ENCODE peak calls at places on chromosomes 5 and 9, in nine cellular contexts. One of them, this sample, is unnamed.

GRCh38 chr9:89881431-89881830 is 276.6 kb downstream of the GADD45G start:
- DNase-seq in AG04449: no peak
- DNase-seq in psoas muscle: no peak
- DNase-seq in activated CD8-positive, alpha-beta memory T cell treated with anti-CD3 and anti-CD28 coated beads for 24 hours: peak; percentile 30
- DNase-seq in osteocyte: peak; percentile 13
- DNase-seq in foreskin fibroblast: no peak
- DNase-seq in A673: no peak
- DNase-seq in progenitor cell of endocrine pancreas: no peak
- DNase-seq in mesendoderm: no peak
- DNase-seq in this sample: no peak

GRCh38 chr5:13859285-13859684 is 85.2 kb downstream of the DNAH5 start:
- DNase-seq in A673: no peak
- DNase-seq in mesendoderm: peak; percentile 22
- DNase-seq in AG04449: no peak
- DNase-seq in psoas muscle: no peak
- DNase-seq in osteocyte: no peak
- DNase-seq in activated CD8-positive, alpha-beta memory T cell treated with anti-CD3 and anti-CD28 coated beads for 24 hours: no peak
- DNase-seq in foreskin fibroblast: no peak
- DNase-seq in progenitor cell of endocrine pancreas: no peak
- DNase-seq in this sample: no peak

GRCh38 chr9:99752710-99753109 is 69.0 kb upstream of the NR4A3 start:
- DNase-seq in osteocyte: no peak
- DNase-seq in A673: no peak
- DNase-seq in mesendoderm: no peak
- DNase-seq in activated CD8-positive, alpha-beta memory T cell treated with anti-CD3 and anti-CD28 coated beads for 24 hours: no peak
- DNase-seq in foreskin fibroblast: peak; percentile 75
- DNase-seq in AG04449: peak; percentile 50
- DNase-seq in progenitor cell of endocrine pancreas: no peak
- DNase-seq in psoas muscle: no peak
- DNase-seq in this sample: no peak

GRCh38 chr5:74632947-74633356 is 7.6 kb downstream of the ENC1 start:
- DNase-seq in activated CD8-positive, alpha-beta memory T cell treated with anti-CD3 and anti-CD28 coated beads for 24 hours: no peak
- DNase-seq in AG04449: no peak
- DNase-seq in foreskin fibroblast: peak; percentile 56
- DNase-seq in mesendoderm: peak; percentile 28
- DNase-seq in psoas muscle: no peak
- DNase-seq in progenitor cell of endocrine pancreas: no peak
- DNase-seq in A673: no peak
- DNase-seq in osteocyte: no peak
- DNase-seq in this sample: no peak

GRCh38 chr9:35972093-35972492 is 14.1 kb upstream of the OR2S2 start:
- DNase-seq in osteocyte: no peak
- DNase-seq in psoas muscle: no peak
- DNase-seq in progenitor cell of endocrine pancreas: peak; percentile 22
- DNase-seq in A673: no peak
- DNase-seq in AG04449: no peak
- DNase-seq in foreskin fibroblast: no peak
- DNase-seq in mesendoderm: peak; percentile 73
- DNase-seq in activated CD8-positive, alpha-beta memory T cell treated with anti-CD3 and anti-CD28 coated beads for 24 hours: peak; percentile 61
- DNase-seq in this sample: no peak

GRCh38 chr9:90960941-90961340 is 159.3 kb downstream of the SYK start:
- DNase-seq in A673: no peak
- DNase-seq in activated CD8-positive, alpha-beta memory T cell treated with anti-CD3 and anti-CD28 coated beads for 24 hours: peak; percentile 11
- DNase-seq in AG04449: no peak
- DNase-seq in osteocyte: no peak
- DNase-seq in foreskin fibroblast: no peak
- DNase-seq in mesendoderm: no peak
- DNase-seq in progenitor cell of endocrine pancreas: no peak
- DNase-seq in psoas muscle: no peak
- DNase-seq in this sample: no peak

GRCh38 chr9:6243746-6244145 is 28.1 kb downstream of the IL33 start:
- DNase-seq in psoas muscle: no peak
- DNase-seq in progenitor cell of endocrine pancreas: no peak
- DNase-seq in A673: peak; percentile 81
- DNase-seq in activated CD8-positive, alpha-beta memory T cell treated with anti-CD3 and anti-CD28 coated beads for 24 hours: no peak
- DNase-seq in mesendoderm: no peak
- DNase-seq in osteocyte: no peak
- DNase-seq in AG04449: no peak
- DNase-seq in foreskin fibroblast: peak; percentile 7
- DNase-seq in this sample: no peak

GRCh38 chr5:3209918-3210317 is 385.7 kb upstream of the IRX1 start:
- DNase-seq in progenitor cell of endocrine pancreas: no peak
- DNase-seq in foreskin fibroblast: no peak
- DNase-seq in activated CD8-positive, alpha-beta memory T cell treated with anti-CD3 and anti-CD28 coated beads for 24 hours: no peak
- DNase-seq in AG04449: no peak
- DNase-seq in osteocyte: no peak
- DNase-seq in psoas muscle: no peak
- DNase-seq in A673: no peak
- DNase-seq in mesendoderm: no peak
- DNase-seq in this sample: no peak

GRCh38 chr5:33381243-33381642 is 59.5 kb upstream of the TARS1 start:
- DNase-seq in A673: no peak
- DNase-seq in activated CD8-positive, alpha-beta memory T cell treated with anti-CD3 and anti-CD28 coated beads for 24 hours: no peak
- DNase-seq in mesendoderm: no peak
- DNase-seq in psoas muscle: no peak
- DNase-seq in osteocyte: no peak
- DNase-seq in progenitor cell of endocrine pancreas: no peak
- DNase-seq in foreskin fibroblast: no peak
- DNase-seq in AG04449: no peak
- DNase-seq in this sample: no peak

GRCh38 chr5:3658929-3659328 is 63.3 kb downstream of the IRX1 start:
- DNase-seq in AG04449: no peak
- DNase-seq in mesendoderm: no peak
- DNase-seq in A673: no peak
- DNase-seq in osteocyte: peak; percentile 73
- DNase-seq in psoas muscle: no peak
- DNase-seq in activated CD8-positive, alpha-beta memory T cell treated with anti-CD3 and anti-CD28 coated beads for 24 hours: no peak
- DNase-seq in progenitor cell of endocrine pancreas: no peak
- DNase-seq in foreskin fibroblast: no peak
- DNase-seq in this sample: no peak

GRCh38 chr5:136907371-136907770 is 542.0 kb upstream of the TRPC7 start:
- DNase-seq in progenitor cell of endocrine pancreas: no peak
- DNase-seq in A673: no peak
- DNase-seq in activated CD8-positive, alpha-beta memory T cell treated with anti-CD3 and anti-CD28 coated beads for 24 hours: no peak
- DNase-seq in psoas muscle: no peak
- DNase-seq in mesendoderm: peak; percentile 86
- DNase-seq in osteocyte: no peak
- DNase-seq in foreskin fibroblast: no peak
- DNase-seq in AG04449: no peak
- DNase-seq in this sample: no peak

GRCh38 chr5:134758504-134759341 is at the start of gene DDX46:
- DNase-seq in progenitor cell of endocrine pancreas: peak; percentile 84
- DNase-seq in activated CD8-positive, alpha-beta memory T cell treated with anti-CD3 and anti-CD28 coated beads for 24 hours: peak; percentile 97
- DNase-seq in foreskin fibroblast: peak; percentile 90
- DNase-seq in AG04449: peak; percentile 23
- DNase-seq in psoas muscle: peak; percentile 97
- DNase-seq in A673: peak; percentile 97
- DNase-seq in osteocyte: peak; percentile 97
- DNase-seq in mesendoderm: peak; percentile 97
- DNase-seq in this sample: peak; percentile 85

GRCh38 chr9:98253563-98253962 is 1.9 kb downstream of the TBC1D2 start:
- DNase-seq in foreskin fibroblast: no peak
- DNase-seq in mesendoderm: no peak
- DNase-seq in osteocyte: no peak
- DNase-seq in AG04449: no peak
- DNase-seq in activated CD8-positive, alpha-beta memory T cell treated with anti-CD3 and anti-CD28 coated beads for 24 hours: no peak
- DNase-seq in psoas muscle: no peak
- DNase-seq in progenitor cell of endocrine pancreas: no peak
- DNase-seq in A673: no peak
- DNase-seq in this sample: no peak

GRCh38 chr5:175478384-175479124 is at the start of gene SFXN1:
- DNase-seq in progenitor cell of endocrine pancreas: peak; percentile 67
- DNase-seq in osteocyte: peak; percentile 90
- DNase-seq in AG04449: no peak
- DNase-seq in mesendoderm: peak; percentile 78
- DNase-seq in activated CD8-positive, alpha-beta memory T cell treated with anti-CD3 and anti-CD28 coated beads for 24 hours: peak; percentile 93
- DNase-seq in A673: peak; percentile 80
- DNase-seq in psoas muscle: peak; percentile 83
- DNase-seq in foreskin fibroblast: peak; percentile 77
- DNase-seq in this sample: peak; percentile 61